ENCODE peak calls at places on chromosome 18, in seven cellular contexts. One of them, this sample, is unnamed.

GRCh38 chr18:9612215-9612830 is 2.0 kb downstream of the PPP4R1 start:
- DNase-seq in mesothelial cell of epicardium: no peak
- DNase-seq in WERI-Rb-1: peak; percentile 37
- DNase-seq in left ventricle myocardium inferior: no peak
- DNase-seq in foreskin melanocyte: peak; percentile 16
- DNase-seq in NCI-H1092: peak; percentile 6
- DNase-seq in CD8-positive, alpha-beta memory T cell: peak; percentile 43
- DNase-seq in this sample: peak; percentile 53

GRCh38 chr18:31513189-31513907 is 15.4 kb downstream of the DSG2 start:
- DNase-seq in NCI-H1092: no peak
- DNase-seq in foreskin melanocyte: peak; percentile 78
- DNase-seq in mesothelial cell of epicardium: no peak
- DNase-seq in WERI-Rb-1: no peak
- DNase-seq in CD8-positive, alpha-beta memory T cell: no peak
- DNase-seq in left ventricle myocardium inferior: no peak
- DNase-seq in this sample: no peak

GRCh38 chr18:77004555-77005380 is 127.8 kb downstream of the MBP start:
- DNase-seq in WERI-Rb-1: no peak
- DNase-seq in NCI-H1092: no peak
- DNase-seq in mesothelial cell of epicardium: no peak
- DNase-seq in left ventricle myocardium inferior: no peak
- DNase-seq in CD8-positive, alpha-beta memory T cell: no peak
- DNase-seq in foreskin melanocyte: no peak
- DNase-seq in this sample: no peak

GRCh38 chr18:79637921-79638855 is 41.4 kb upstream of the CTDP1 start:
- DNase-seq in left ventricle myocardium inferior: no peak
- DNase-seq in NCI-H1092: no peak
- DNase-seq in WERI-Rb-1: peak; percentile 5
- DNase-seq in mesothelial cell of epicardium: no peak
- DNase-seq in foreskin melanocyte: no peak
- DNase-seq in CD8-positive, alpha-beta memory T cell: no peak
- DNase-seq in this sample: no peak

GRCh38 chr18:292271-292670 is 24.4 kb upstream of the THOC1 start:
- DNase-seq in CD8-positive, alpha-beta memory T cell: no peak
- DNase-seq in foreskin melanocyte: no peak
- DNase-seq in left ventricle myocardium inferior: no peak
- DNase-seq in mesothelial cell of epicardium: no peak
- DNase-seq in WERI-Rb-1: peak; percentile 11
- DNase-seq in NCI-H1092: no peak
- DNase-seq in this sample: no peak

GRCh38 chr18:59624384-59624760 is 72.9 kb downstream of the CCBE1 start:
- DNase-seq in WERI-Rb-1: no peak
- DNase-seq in NCI-H1092: no peak
- DNase-seq in CD8-positive, alpha-beta memory T cell: no peak
- DNase-seq in foreskin melanocyte: no peak
- DNase-seq in left ventricle myocardium inferior: no peak
- DNase-seq in mesothelial cell of epicardium: no peak
- DNase-seq in this sample: no peak

GRCh38 chr18:58491773-58492752 is 136.8 kb downstream of the ALPK2 start:
- DNase-seq in CD8-positive, alpha-beta memory T cell: no peak
- DNase-seq in NCI-H1092: no peak
- DNase-seq in foreskin melanocyte: no peak
- DNase-seq in mesothelial cell of epicardium: no peak
- DNase-seq in WERI-Rb-1: no peak
- DNase-seq in left ventricle myocardium inferior: no peak
- DNase-seq in this sample: no peak

GRCh38 chr18:13379062-13379800 is 160.7 kb downstream of the LDLRAD4 start:
- DNase-seq in foreskin melanocyte: no peak
- DNase-seq in mesothelial cell of epicardium: no peak
- DNase-seq in NCI-H1092: no peak
- DNase-seq in CD8-positive, alpha-beta memory T cell: no peak
- DNase-seq in left ventricle myocardium inferior: no peak
- DNase-seq in WERI-Rb-1: no peak
- DNase-seq in this sample: no peak

GRCh38 chr18:2967820-2968219 is 45.1 kb downstream of the LPIN2 start:
- DNase-seq in NCI-H1092: no peak
- DNase-seq in mesothelial cell of epicardium: no peak
- DNase-seq in WERI-Rb-1: no peak
- DNase-seq in left ventricle myocardium inferior: no peak
- DNase-seq in CD8-positive, alpha-beta memory T cell: no peak
- DNase-seq in foreskin melanocyte: no peak
- DNase-seq in this sample: no peak

GRCh38 chr18:69777248-69777647 is 170.4 kb downstream of the CD226 start:
- DNase-seq in WERI-Rb-1: no peak
- DNase-seq in NCI-H1092: no peak
- DNase-seq in CD8-positive, alpha-beta memory T cell: no peak
- DNase-seq in mesothelial cell of epicardium: no peak
- DNase-seq in left ventricle myocardium inferior: no peak
- DNase-seq in foreskin melanocyte: no peak
- DNase-seq in this sample: no peak

GRCh38 chr18:23805898-23806297 is 116.6 kb downstream of the LAMA3 start:
- DNase-seq in mesothelial cell of epicardium: no peak
- DNase-seq in CD8-positive, alpha-beta memory T cell: no peak
- DNase-seq in foreskin melanocyte: no peak
- DNase-seq in NCI-H1092: no peak
- DNase-seq in left ventricle myocardium inferior: no peak
- DNase-seq in WERI-Rb-1: no peak
- DNase-seq in this sample: no peak

GRCh38 chr18:74534981-74535649 is 815 bp downstream of the CNDP1 start:
- DNase-seq in WERI-Rb-1: no peak
- DNase-seq in CD8-positive, alpha-beta memory T cell: no peak
- DNase-seq in NCI-H1092: no peak
- DNase-seq in left ventricle myocardium inferior: no peak
- DNase-seq in foreskin melanocyte: no peak
- DNase-seq in mesothelial cell of epicardium: no peak
- DNase-seq in this sample: no peak

GRCh38 chr18:49639643-49640361 is 77.9 kb downstream of the LIPG start:
- DNase-seq in foreskin melanocyte: no peak
- DNase-seq in NCI-H1092: no peak
- DNase-seq in CD8-positive, alpha-beta memory T cell: no peak
- DNase-seq in WERI-Rb-1: no peak
- DNase-seq in mesothelial cell of epicardium: no peak
- DNase-seq in left ventricle myocardium inferior: no peak
- DNase-seq in this sample: no peak

GRCh38 chr18:77084757-77085035 is 47.9 kb downstream of the MBP start:
- DNase-seq in mesothelial cell of epicardium: no peak
- DNase-seq in WERI-Rb-1: no peak
- DNase-seq in NCI-H1092: no peak
- DNase-seq in foreskin melanocyte: no peak
- DNase-seq in left ventricle myocardium inferior: no peak
- DNase-seq in CD8-positive, alpha-beta memory T cell: no peak
- DNase-seq in this sample: no peak

GRCh38 chr18:31835528-31836138 is 75.0 kb upstream of the SLC25A52 start:
- DNase-seq in foreskin melanocyte: no peak
- DNase-seq in CD8-positive, alpha-beta memory T cell: no peak
- DNase-seq in WERI-Rb-1: no peak
- DNase-seq in NCI-H1092: no peak
- DNase-seq in left ventricle myocardium inferior: no peak
- DNase-seq in mesothelial cell of epicardium: no peak
- DNase-seq in this sample: no peak

GRCh38 chr18:44869533-44869932 is 188.8 kb downstream of the SETBP1 start:
- DNase-seq in foreskin melanocyte: no peak
- DNase-seq in CD8-positive, alpha-beta memory T cell: no peak
- DNase-seq in mesothelial cell of epicardium: no peak
- DNase-seq in NCI-H1092: no peak
- DNase-seq in left ventricle myocardium inferior: no peak
- DNase-seq in WERI-Rb-1: no peak
- DNase-seq in this sample: no peak